ENCODE peak calls at places on chromosome 3, in seven cellular contexts. S is hepatocyte, U is thyroid gland, W is uterus, K is pancreas, V is kidney, N is cardiac muscle cell. Q is an unnamed sample.

GRCh38 chr3:186670148-186670547 is 4.3 kb downstream of the HRG start:
- DNase-seq in V (no peak), N (no peak), K (no peak), S (no peak), W (no peak), U (no peak), Q (no peak)

GRCh38 chr3:107142171-107142570 is 235.1 kb upstream of the CCDC54 start:
- DNase-seq in K (no peak), U (no peak), S (no peak), N (no peak), W (no peak), V (no peak), Q (no peak)

GRCh38 chr3:37141676-37142075 is 32.7 kb downstream of the LRRFIP2 start:
- DNase-seq in W (no peak), V (no peak), U (no peak), K (no peak), N (no peak), S (no peak), Q (no peak)

GRCh38 chr3:7817239-7817638 is 684.4 kb upstream of the LMCD1 start:
- DNase-seq in S (no peak), N (no peak), V (no peak), K (no peak), U (no peak), W (no peak), Q (no peak)

GRCh38 chr3:97125902-97126499 is 311.6 kb downstream of the EPHA6 start:
- DNase-seq in V (no peak), S (no peak), U (peak; percentile 59), W (no peak), K (no peak), N (no peak), Q (no peak)

GRCh38 chr3:101414121-101414520 is 93.7 kb upstream of the IMPG2 start:
- DNase-seq in U (peak; percentile 2), N (no peak), V (no peak), K (no peak), W (no peak), S (no peak), Q (no peak)

GRCh38 chr3:112394008-112394616 is 61.2 kb downstream of the CD200 start:
- DNase-seq in V (no peak), S (no peak), K (no peak), W (peak; percentile 40), U (no peak), N (peak; percentile 65), Q (no peak)

GRCh38 chr3:76554717-76555116 is 485.2 kb upstream of the ROBO2 start:
- DNase-seq in N (no peak), V (no peak), S (no peak), K (no peak), W (no peak), U (no peak), Q (no peak)

GRCh38 chr3:81743096-81744025 is 18.1 kb downstream of the GBE1 start:
- DNase-seq in K (peak; percentile 50), S (peak; percentile 21), U (peak; percentile 24), V (no peak), N (peak; percentile 94), W (peak; percentile 77), Q (peak; percentile 66)

GRCh38 chr3:107600784-107601183 is 78.0 kb downstream of the BBX start:
- DNase-seq in W (no peak), V (no peak), S (no peak), U (no peak), K (no peak), N (no peak), Q (no peak)

GRCh38 chr3:189109145-189109544 is 62.6 kb upstream of the TPRG1 start:
- DNase-seq in V (no peak), U (no peak), N (no peak), S (no peak), W (no peak), K (no peak), Q (no peak)

GRCh38 chr3:159807137-159808028 is 181.3 kb upstream of the IL12A start:
- DNase-seq in W (no peak), K (no peak), S (no peak), V (no peak), U (no peak), N (no peak), Q (no peak)

GRCh38 chr3:169914321-169914720 is 2.9 kb downstream of the SAMD7 start:
- DNase-seq in K (no peak), U (no peak), W (no peak), V (no peak), S (peak; percentile 10), N (peak; percentile 57), Q (no peak)

GRCh38 chr3:188507244-188507720 is 353.3 kb downstream of the LPP start:
- DNase-seq in W (no peak), K (no peak), S (peak; percentile 32), N (peak; percentile 95), V (no peak), U (no peak), Q (peak; percentile 86)

GRCh38 chr3:50971487-50971924 is 296.8 kb downstream of the DOCK3 start:
- DNase-seq in V (no peak), N (peak; percentile 58), W (no peak), U (peak; percentile 43), S (peak; percentile 85), K (peak; percentile 40), Q (peak; percentile 21)

GRCh38 chr3:50154840-50155490 is at the start of gene SEMA3F:
- DNase-seq in V (peak; percentile 88), S (peak; percentile 87), W (peak; percentile 48), N (peak; percentile 78), U (peak; percentile 81), K (peak; percentile 77), Q (no peak)

GRCh38 chr3:117719316-117719926 is 1009.8 kb downstream of the TUSC7 start:
- DNase-seq in K (no peak), S (peak; percentile 19), N (peak; percentile 37), U (no peak), W (no peak), V (no peak), Q (no peak)

GRCh38 chr3:152458725-152459515 is 190.2 kb downstream of the MBNL1 start:
- DNase-seq in K (no peak), W (no peak), N (peak; percentile 40), U (no peak), S (no peak), V (no peak), Q (no peak)

GRCh38 chr3:15768421-15769255 is 29.1 kb downstream of the ANKRD28 start:
- DNase-seq in N (peak; percentile 96), V (no peak), K (peak; percentile 24), W (no peak), S (peak; percentile 71), U (peak; percentile 75), Q (peak; percentile 89)

GRCh38 chr3:85360742-85361387 is 402.1 kb downstream of the CADM2 start:
- DNase-seq in N (peak; percentile 11), W (no peak), U (peak; percentile 53), V (no peak), K (peak; percentile 36), S (peak; percentile 74), Q (no peak)

GRCh38 chr3:51813539-51813938 is 34.5 kb upstream of the IQCF6 start:
- DNase-seq in U (peak; percentile 91), V (peak; percentile 82), N (no peak), W (no peak), K (peak; percentile 16), S (no peak), Q (no peak)

DNA sequence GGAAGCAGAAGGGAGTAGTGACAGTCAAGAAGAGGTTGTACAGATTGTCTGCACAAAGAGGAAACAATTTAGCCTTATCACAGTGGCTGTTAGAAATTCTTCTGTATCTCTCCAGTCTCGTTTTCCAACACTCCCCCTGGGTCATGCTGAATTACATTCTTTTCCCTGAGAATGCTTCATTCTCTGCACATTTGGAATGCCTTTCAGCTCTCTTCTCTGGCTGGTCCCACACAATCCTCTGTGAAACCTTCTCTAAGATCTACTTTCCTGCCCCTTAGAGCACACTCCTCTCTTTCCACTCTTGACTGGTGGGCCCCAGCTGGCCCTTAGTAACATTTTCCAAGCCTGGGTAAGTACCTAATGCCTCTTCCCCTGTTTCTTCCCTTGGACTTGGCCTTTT is 25.5 kb downstream of the HMCES start:
- DNase-seq in V (no peak), S (no peak), N (peak; percentile 66), K (no peak), W (no peak), U (no peak), Q (no peak)
- H3K36me3 ChIP-seq in V (peaks cover 14% of the 10 kb centered on the region), S (no peaks in the 10 kb centered on the region), N (peaks cover 8% of the 10 kb centered on the region), K (no peaks in the 10 kb centered on the region), W (no peaks in the 10 kb centered on the region), U (peaks cover 18% of the 10 kb centered on the region), Q (peaks cover 35% of the 10 kb centered on the region)

GRCh38 chr3:46947981-46948791 is 28.4 kb downstream of the CCDC12 start:
- DNase-seq in V (peak; percentile 81), N (peak; percentile 72), S (peak; percentile 91), K (peak; percentile 84), W (peak; percentile 42), U (peak; percentile 52), Q (no peak)

GRCh38 chr3:46950177-46950576 is 26.4 kb downstream of the CCDC12 start:
- DNase-seq in K (no peak), W (no peak), U (no peak), N (no peak), V (no peak), S (no peak), Q (no peak)

GRCh38 chr3:46948830-46949671 is 27.5 kb downstream of the CCDC12 start:
- DNase-seq in W (no peak), S (peak; percentile 63), V (peak; percentile 83), N (no peak), U (no peak), K (no peak), Q (no peak)

GRCh38 chr3:46952813-46953212 is 23.7 kb downstream of the CCDC12 start:
- DNase-seq in S (no peak), W (no peak), U (no peak), V (no peak), N (no peak), K (no peak), Q (no peak)

GRCh38 chr3:46950661-46951241 is 25.8 kb downstream of the CCDC12 start:
- DNase-seq in N (no peak), U (no peak), W (no peak), K (no peak), S (no peak), V (peak; percentile 29), Q (no peak)
- H3K4me1 ChIP-seq in N (peaks cover 64% of the 10 kb centered on the region), U (peaks cover 75% of the 10 kb centered on the region), W (peaks cover 18% of the 10 kb centered on the region), K (peaks cover 73% of the 10 kb centered on the region), S (peaks cover 62% of the 10 kb centered on the region), V (peaks cover 75% of the 10 kb centered on the region), Q (peaks cover 29% of the 10 kb centered on the region)

GRCh38 chr3:27462228-27462627 is 22.0 kb downstream of the SLC4A7 start:
- DNase-seq in K (no peak), S (no peak), W (no peak), U (no peak), N (no peak), V (no peak), Q (no peak)
- H3K36me3 ChIP-seq in K (no peaks in the 10 kb centered on the region), S (no peaks in the 10 kb centered on the region), W (no peaks in the 10 kb centered on the region), U (no peaks in the 10 kb centered on the region), N (no peaks in the 10 kb centered on the region), V (no peaks in the 10 kb centered on the region), Q (peaks cover 6% of the 10 kb centered on the region)

GRCh38 chr3:120428904-120429303 is 21.9 kb downstream of the FSTL1 start:
- DNase-seq in W (no peak), K (no peak), N (no peak), S (no peak), U (no peak), V (no peak), Q (no peak)
- H3K4me1 ChIP-seq in W (peaks cover 8% of the 10 kb centered on the region), K (peaks cover 2% of the 10 kb centered on the region), N (peaks cover 13% of the 10 kb centered on the region), S (peaks cover 31% of the 10 kb centered on the region), U (peaks cover 71% of the 10 kb centered on the region), V (peaks cover 36% of the 10 kb centered on the region), Q (peaks cover 80% of the 10 kb centered on the region)

Q was measured in SJSA1.